ENCODE peak calls at places on chromosomes 11 and 22, in five cellular contexts. One of them, this sample, is unnamed.

GRCh38 chr11:84241374-84242131 is 955.4 kb upstream of the CCDC90B start:
- DNase-seq in HCT116: no peak
- DNase-seq in A549: no peak
- DNase-seq in H1: no peak
- DNase-seq in K562: no peak
- DNase-seq in this sample: no peak

GRCh38 chr11:65426839-65427690 is 4.5 kb downstream of the NEAT1 start:
- DNase-seq in H1: no peak
- DNase-seq in A549: no peak
- DNase-seq in K562: no peak
- DNase-seq in HCT116: peak
- DNase-seq in this sample: no peak

GRCh38 chr11:130400793-130401483 is 27.5 kb downstream of the ADAMTS8 start:
- DNase-seq in HCT116: no peak
- DNase-seq in K562: no peak
- DNase-seq in A549: no peak
- DNase-seq in H1: no peak
- DNase-seq in this sample: no peak

GRCh38 chr11:95450547-95451123 is 219.6 kb upstream of the SESN3 start:
- DNase-seq in A549: no peak
- DNase-seq in HCT116: no peak
- DNase-seq in H1: no peak
- DNase-seq in K562: no peak
- DNase-seq in this sample: no peak

GRCh38 chr11:66388746-66389386 is 17.3 kb upstream of the SLC29A2 start:
- DNase-seq in HCT116: peak
- DNase-seq in K562: peak
- DNase-seq in H1: no peak
- DNase-seq in A549: peak
- DNase-seq in this sample: peak

GRCh38 chr11:14070866-14071265 is 108.3 kb downstream of the SPON1 start:
- DNase-seq in A549: no peak
- DNase-seq in H1: no peak
- DNase-seq in K562: no peak
- DNase-seq in HCT116: no peak
- DNase-seq in this sample: no peak

GRCh38 chr11:26493616-26494015 is 78.4 kb downstream of the MUC15 start:
- DNase-seq in A549: no peak
- DNase-seq in HCT116: no peak
- DNase-seq in H1: no peak
- DNase-seq in K562: no peak
- DNase-seq in this sample: no peak

GRCh38 chr11:75795276-75796090 is 19.5 kb upstream of the UVRAG start:
- DNase-seq in HCT116: no peak
- DNase-seq in K562: no peak
- DNase-seq in H1: no peak
- DNase-seq in A549: no peak
- DNase-seq in this sample: peak

GRCh38 chr11:64725601-64726139 is 2.7 kb upstream of the NRXN2 start:
- DNase-seq in A549: no peak
- DNase-seq in H1: no peak
- DNase-seq in HCT116: no peak
- DNase-seq in K562: no peak
- DNase-seq in this sample: no peak

GRCh38 chr22:26970809-26971394 is 313.5 kb downstream of the MIAT start:
- DNase-seq in H1: no peak
- DNase-seq in K562: no peak
- DNase-seq in A549: no peak
- DNase-seq in HCT116: peak
- DNase-seq in this sample: no peak

GRCh38 chr22:30830907-30831306 is 136.2 kb downstream of the OSBP2 start:
- DNase-seq in HCT116: peak
- DNase-seq in A549: peak
- DNase-seq in K562: no peak
- DNase-seq in H1: no peak
- DNase-seq in this sample: no peak

GRCh38 chr22:37335819-37336199 is 53.5 kb downstream of the CYTH4 start:
- DNase-seq in A549: no peak
- DNase-seq in HCT116: no peak
- DNase-seq in K562: no peak
- DNase-seq in H1: no peak
- DNase-seq in this sample: no peak

GRCh38 chr11:91921974-91922373 is 302.6 kb upstream of the FAT3 start:
- DNase-seq in A549: no peak
- DNase-seq in H1: no peak
- DNase-seq in K562: no peak
- DNase-seq in HCT116: no peak
- DNase-seq in this sample: no peak

GRCh38 chr11:106389096-106389495 is 311.6 kb downstream of the AASDHPPT start:
- DNase-seq in H1: no peak
- DNase-seq in HCT116: no peak
- DNase-seq in K562: no peak
- DNase-seq in A549: no peak
- DNase-seq in this sample: no peak

GRCh38 chr22:24060375-24060788 is 49.3 kb downstream of the CABIN1 start:
- DNase-seq in HCT116: no peak
- DNase-seq in H1: no peak
- DNase-seq in K562: no peak
- DNase-seq in A549: no peak
- DNase-seq in this sample: no peak

GRCh38 chr11:36763187-36763586 is 165.2 kb upstream of the RAG2 start:
- DNase-seq in H1: no peak
- DNase-seq in A549: no peak
- DNase-seq in HCT116: no peak
- DNase-seq in K562: no peak
- DNase-seq in this sample: no peak
- TF ChIP-seq RAD21 in H1: no peak
- TF ChIP-seq RAD21 in A549: no peak
- TF ChIP-seq RAD21 in HCT116: no peak
- TF ChIP-seq RAD21 in K562: no peak
- TF ChIP-seq RAD21 in this sample: no peak

GRCh38 chr11:2345050-2345449 is 32.1 kb upstream of the CD81 start:
- DNase-seq in K562: no peak
- DNase-seq in A549: no peak
- DNase-seq in H1: no peak
- DNase-seq in HCT116: no peak
- DNase-seq in this sample: no peak

GRCh38 chr11:2342981-2343380 is 34.1 kb upstream of the CD81 start:
- DNase-seq in HCT116: no peak
- DNase-seq in K562: no peak
- DNase-seq in H1: no peak
- DNase-seq in A549: no peak
- DNase-seq in this sample: no peak

GRCh38 chr11:2346014-2346413 is 31.1 kb upstream of the CD81 start:
- DNase-seq in H1: no peak
- DNase-seq in HCT116: no peak
- DNase-seq in K562: no peak
- DNase-seq in A549: no peak
- DNase-seq in this sample: no peak

GRCh38 chr11:2343502-2343901 is 33.6 kb upstream of the CD81 start:
- DNase-seq in HCT116: no peak
- DNase-seq in K562: no peak
- DNase-seq in H1: no peak
- DNase-seq in A549: no peak
- DNase-seq in this sample: no peak

DNA sequence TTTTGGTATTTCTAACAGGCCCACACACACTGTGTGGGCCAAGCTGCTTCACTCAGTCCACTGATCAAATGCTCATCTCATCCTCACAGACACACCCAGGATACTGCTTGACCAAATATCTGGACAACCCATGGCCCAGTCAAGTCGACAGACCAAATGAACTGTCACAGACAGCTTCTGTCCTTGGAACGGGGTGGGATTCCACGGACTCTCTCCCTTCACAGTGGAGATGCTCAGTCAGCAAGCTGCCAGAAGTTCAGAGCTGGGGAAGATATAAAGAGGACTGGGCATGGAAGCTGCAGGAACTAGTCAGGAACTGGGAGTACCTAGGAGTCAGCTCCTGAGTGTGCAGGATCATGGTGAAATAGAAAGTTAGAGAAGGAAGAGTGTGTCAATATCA is 34.6 kb upstream of the CD81 start:
- DNase-seq in K562: no peak
- DNase-seq in A549: no peak
- DNase-seq in HCT116: no peak
- DNase-seq in H1: no peak
- DNase-seq in this sample: no peak
- TF ChIP-seq RAD21 in K562: no peak
- TF ChIP-seq RAD21 in A549: no peak
- TF ChIP-seq RAD21 in HCT116: no peak
- TF ChIP-seq RAD21 in H1: no peak
- TF ChIP-seq RAD21 in this sample: no peak

DNA sequence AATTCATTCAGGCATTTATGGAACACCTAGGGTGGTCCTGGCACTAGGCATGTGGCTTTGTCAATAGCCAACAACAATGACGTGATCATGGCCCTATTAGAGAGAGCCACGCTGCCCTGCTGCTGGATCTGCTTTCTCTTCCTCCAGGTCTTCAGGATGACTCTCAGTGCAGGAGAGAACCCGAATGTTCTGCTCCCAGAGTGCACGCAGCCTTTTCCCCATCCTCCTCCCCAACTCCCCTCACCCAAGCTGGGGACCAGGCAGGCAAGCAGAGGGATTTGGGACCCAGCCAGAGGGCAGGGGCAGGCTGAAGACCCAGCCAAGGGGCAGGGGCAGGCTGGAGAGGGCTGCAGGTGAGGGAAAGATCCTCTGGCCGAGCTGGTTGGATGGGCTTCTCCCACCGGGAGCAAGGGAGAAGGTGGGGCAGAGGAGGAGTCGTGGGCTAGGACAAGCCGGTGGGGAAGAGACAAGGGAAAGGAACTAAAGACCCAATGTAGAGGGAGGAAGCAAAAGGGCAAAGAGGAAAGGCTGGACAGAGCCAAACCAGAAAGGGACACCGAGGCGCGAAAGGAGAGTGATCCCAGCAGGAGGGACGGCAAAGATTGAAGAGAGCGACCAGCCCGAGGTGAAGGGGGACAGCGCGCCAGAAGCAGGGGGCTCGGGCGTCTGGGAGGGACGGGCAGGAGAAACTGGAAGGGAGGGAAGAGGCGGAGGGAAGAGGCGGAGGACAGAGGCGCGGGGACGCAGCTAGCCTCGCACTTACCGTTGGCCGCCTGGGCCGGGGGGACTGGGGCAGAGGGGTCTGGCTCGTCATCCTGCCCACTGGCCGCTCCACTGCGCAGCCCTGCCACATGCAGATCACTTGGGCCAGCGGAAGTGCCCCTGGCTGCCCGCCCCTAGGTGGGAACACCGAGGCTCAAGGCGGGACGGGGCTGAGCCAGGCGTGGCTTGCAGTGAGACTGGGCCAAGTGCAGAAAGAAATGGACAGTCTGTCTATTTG is at the start of gene KCTD14:
- DNase-seq in H1: no peak
- DNase-seq in A549: no peak
- DNase-seq in K562: no peak
- DNase-seq in HCT116: no peak
- DNase-seq in this sample: peak
- TF ChIP-seq RAD21 in H1: no peak
- TF ChIP-seq RAD21 in A549: no peak
- TF ChIP-seq RAD21 in K562: no peak
- TF ChIP-seq RAD21 in HCT116: no peak
- TF ChIP-seq RAD21 in this sample: no peak

GRCh38 chr11:48064306-48064705 is 83.9 kb downstream of the PTPRJ start:
- DNase-seq in HCT116: no peak
- DNase-seq in A549: no peak
- DNase-seq in K562: no peak
- DNase-seq in H1: no peak
- DNase-seq in this sample: no peak

GRCh38 chr11:48063424-48063978 is 83.1 kb downstream of the PTPRJ start:
- DNase-seq in A549: peak
- DNase-seq in HCT116: peak
- DNase-seq in H1: no peak
- DNase-seq in K562: no peak
- DNase-seq in this sample: no peak

GRCh38 chr11:48062649-48063048 is 82.3 kb downstream of the PTPRJ start:
- DNase-seq in A549: no peak
- DNase-seq in K562: no peak
- DNase-seq in HCT116: no peak
- DNase-seq in H1: no peak
- DNase-seq in this sample: no peak

GRCh38 chr11:48066881-48067800 is 86.8 kb downstream of the PTPRJ start:
- DNase-seq in A549: no peak
- DNase-seq in H1: no peak
- DNase-seq in HCT116: no peak
- DNase-seq in K562: no peak
- DNase-seq in this sample: no peak
- TF ChIP-seq RAD21 in A549: no peak
- TF ChIP-seq RAD21 in H1: no peak
- TF ChIP-seq RAD21 in HCT116: no peak
- TF ChIP-seq RAD21 in K562: no peak
- TF ChIP-seq RAD21 in this sample: no peak